ENCODE peak calls at places on chromosomes 1 and 21, in four cellular contexts. L, E, Q and V are unnamed samples.

GRCh38 chr1:216054593-216054992 is 368.7 kb downstream of the USH2A start:
- DNase-seq in L (no peak), E (peak; percentile 17), Q (no peak), V (no peak)

GRCh38 chr1:63635681-63636080 is 42.5 kb downstream of the PGM1 start:
- DNase-seq in L (no peak), E (no peak), Q (no peak), V (no peak)

GRCh38 chr1:166882893-166883292 is 6.8 kb upstream of the TADA1 start:
- DNase-seq in L (no peak), E (no peak), Q (no peak), V (no peak)

GRCh38 chr1:237220243-237220642 is 178.3 kb downstream of the RYR2 start:
- DNase-seq in L (no peak), E (no peak), Q (no peak), V (no peak)

GRCh38 chr1:33745942-33746341 is 117.9 kb upstream of the HMGB4 start:
- DNase-seq in L (no peak), E (no peak), Q (no peak), V (no peak)

GRCh38 chr1:212607924-212608208 is 695 bp upstream of the ATF3 start:
- DNase-seq in L (no peak), E (peak; percentile 61), Q (no peak), V (no peak)

GRCh38 chr1:23423415-23424170 is 955 bp downstream of the TCEA3 start:
- DNase-seq in L (no peak), E (no peak), Q (no peak), V (no peak)

GRCh38 chr1:18109058-18109755 is 1.6 kb downstream of the IGSF21 start:
- DNase-seq in L (no peak), E (no peak), Q (no peak), V (no peak)

GRCh38 chr1:175449306-175449705 is 256.7 kb upstream of the KIAA0040 start:
- DNase-seq in L (no peak), E (no peak), Q (no peak), V (no peak)

GRCh38 chr1:95352767-95353166 is 118.8 kb downstream of the RWDD3 start:
- DNase-seq in L (no peak), E (no peak), Q (no peak), V (no peak)

GRCh38 chr1:55353709-55354620 is 138.8 kb upstream of the USP24 start:
- DNase-seq in L (peak; percentile 23), E (no peak), Q (peak; percentile 83), V (no peak)

GRCh38 chr21:31514598-31514997 is 144.9 kb upstream of the SOD1 start:
- DNase-seq in L (no peak), E (no peak), Q (no peak), V (no peak)

GRCh38 chr1:156064615-156065014 is 3.7 kb downstream of the RAB25 start:
- DNase-seq in L (no peak), E (no peak), Q (no peak), V (no peak)

GRCh38 chr1:236636017-236636416 is 31.7 kb upstream of the HEATR1 start:
- DNase-seq in L (no peak), E (no peak), Q (no peak), V (no peak)

GRCh38 chr1:206633708-206634121 is 1.6 kb upstream of the DYRK3 start:
- DNase-seq in L (no peak), E (no peak), Q (peak; percentile 100), V (no peak)

GRCh38 chr1:248818505-248819374 is 7.0 kb downstream of the SH3BP5L start:
- DNase-seq in L (no peak), E (no peak), Q (no peak), V (no peak)

GRCh38 chr1:115112496-115113375 is 23.4 kb upstream of the TSPAN2 start:
- DNase-seq in L (no peak), E (no peak), Q (no peak), V (no peak)

GRCh38 chr1:29875557-29876028 is 639.3 kb downstream of the PTPRU start:
- DNase-seq in L (no peak), E (no peak), Q (peak; percentile 63), V (no peak)

GRCh38 chr1:223831755-223832636 is 13.8 kb downstream of the TP53BP2 start:
- DNase-seq in L (no peak), E (peak; percentile 19), Q (peak; percentile 82), V (no peak)

GRCh38 chr1:91527781-91528180 is 27.1 kb downstream of the CDC7 start:
- DNase-seq in L (no peak), E (no peak), Q (no peak), V (no peak)

GRCh38 chr1:91526496-91526895 is 25.8 kb downstream of the CDC7 start:
- DNase-seq in L (no peak), E (no peak), Q (no peak), V (no peak)

GRCh38 chr1:91533625-91534024 is 33.0 kb downstream of the CDC7 start:
- DNase-seq in L (no peak), E (no peak), Q (no peak), V (no peak)

GRCh38 chr1:91535441-91535840 is 34.8 kb downstream of the CDC7 start:
- DNase-seq in L (no peak), E (no peak), Q (no peak), V (no peak)

DNA sequence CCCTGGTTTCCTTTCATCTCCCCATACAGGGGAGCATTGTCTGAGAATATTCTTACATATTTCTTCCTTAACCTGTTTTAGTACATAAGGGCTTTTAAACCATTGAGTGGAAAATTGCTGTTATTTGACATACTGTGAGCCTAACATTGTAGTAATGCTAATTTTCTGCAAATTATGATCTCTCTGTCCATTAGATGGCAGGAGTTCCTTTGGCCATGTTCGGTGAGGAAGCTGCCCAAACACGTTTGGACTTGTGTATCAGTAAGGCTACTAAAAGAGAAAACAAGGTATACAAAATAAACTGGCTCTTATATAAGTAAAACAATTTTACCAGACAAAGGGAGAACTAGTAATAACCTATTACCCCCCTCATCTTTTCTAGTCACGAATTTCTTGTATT is 29.2 kb downstream of the CDC7 start:
- DNase-seq in L (no peak), E (no peak), Q (peak; percentile 77), V (no peak)
- TF ChIP-seq CTCF in L (peak; percentile 24), E (peak; percentile 27), Q (peak; percentile 47), V (no peak)

DNA sequence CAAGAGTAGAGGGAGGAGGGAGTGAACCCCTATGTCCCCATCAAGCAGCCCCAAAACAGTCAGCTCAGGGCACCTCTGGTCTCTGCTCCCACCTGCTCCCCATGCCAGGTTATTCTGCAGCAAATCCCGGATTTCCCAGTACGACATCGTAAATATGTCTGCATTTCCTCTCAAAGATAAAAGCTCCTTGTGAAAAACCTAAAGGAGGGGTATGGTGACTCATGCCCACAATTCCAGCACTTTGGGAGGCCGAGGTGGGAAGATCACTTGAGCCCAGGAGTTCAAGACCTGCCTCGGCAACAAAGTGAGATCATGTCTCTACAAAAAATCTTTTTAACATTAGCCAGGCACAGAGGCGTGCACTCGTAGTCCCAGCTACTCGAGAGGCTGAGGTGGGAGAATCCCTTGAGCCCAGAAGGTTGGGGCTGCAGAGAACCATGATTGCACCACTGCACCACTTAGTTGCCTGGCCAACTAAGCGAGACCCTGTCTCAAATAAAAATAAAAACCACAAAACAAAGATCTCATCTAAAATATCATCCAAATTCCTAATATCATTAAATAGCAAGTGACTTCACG is 7.1 kb downstream of the ACOT7 start:
- DNase-seq in L (no peak), E (no peak), Q (peak; percentile 74), V (no peak)
- TF ChIP-seq CTCF in L (no peak), E (no peak), Q (no peak), V (no peak)

GRCh38 chr1:153696741-153697140 is 18.3 kb downstream of the NPR1 start:
- DNase-seq in L (no peak), E (no peak), Q (no peak), V (no peak)

GRCh38 chr1:153697873-153698647 is 19.6 kb downstream of the NPR1 start:
- DNase-seq in L (peak; percentile 79), E (no peak), Q (no peak), V (no peak)

GRCh38 chr1:153697191-153697872 is 18.8 kb downstream of the NPR1 start:
- DNase-seq in L (peak; percentile 31), E (no peak), Q (peak; percentile 37), V (no peak)

GRCh38 chr1:153688736-153689328 is 10.3 kb downstream of the NPR1 start:
- DNase-seq in L (no peak), E (no peak), Q (no peak), V (no peak)

DNA sequence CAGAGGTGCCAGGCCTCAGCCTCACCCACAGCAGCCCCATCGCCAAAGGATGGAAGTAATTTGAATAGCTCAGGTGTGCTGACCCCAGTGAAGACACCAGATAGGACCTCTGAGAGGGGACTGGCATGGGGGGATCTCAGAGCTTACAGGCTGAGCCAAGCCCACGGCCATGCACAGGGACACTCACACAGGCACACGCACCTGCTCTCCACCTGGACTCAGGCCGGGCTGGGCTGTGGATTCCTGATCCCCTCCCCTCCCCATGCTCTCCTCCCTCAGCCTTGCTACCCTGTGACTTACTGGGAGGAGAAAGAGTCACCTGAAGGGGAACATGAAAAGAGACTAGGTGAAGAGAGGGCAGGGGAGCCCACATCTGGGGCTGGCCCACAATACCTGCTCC is 15.0 kb downstream of the NPR1 start:
- DNase-seq in L (no peak), E (no peak), Q (no peak), V (no peak)
- TF ChIP-seq CTCF in L (no peak), E (no peak), Q (no peak), V (no peak)

GRCh38 chr21:39181205-39181818 is 1.9 kb downstream of the PSMG1 start:
- DNase-seq in L (no peak), E (no peak), Q (no peak), V (no peak)

GRCh38 chr21:39182016-39182415 is 1.2 kb downstream of the PSMG1 start:
- DNase-seq in L (no peak), E (no peak), Q (no peak), V (no peak)

GRCh38 chr21:39182484-39183271 is 573 bp downstream of the PSMG1 start:
- DNase-seq in L (no peak), E (no peak), Q (no peak), V (peak; percentile 25)

GRCh38 chr21:39183272-39184049 is at the start of gene PSMG1:
- DNase-seq in L (peak; percentile 96), E (peak; percentile 97), Q (peak; percentile 82), V (peak; percentile 90)

DNA sequence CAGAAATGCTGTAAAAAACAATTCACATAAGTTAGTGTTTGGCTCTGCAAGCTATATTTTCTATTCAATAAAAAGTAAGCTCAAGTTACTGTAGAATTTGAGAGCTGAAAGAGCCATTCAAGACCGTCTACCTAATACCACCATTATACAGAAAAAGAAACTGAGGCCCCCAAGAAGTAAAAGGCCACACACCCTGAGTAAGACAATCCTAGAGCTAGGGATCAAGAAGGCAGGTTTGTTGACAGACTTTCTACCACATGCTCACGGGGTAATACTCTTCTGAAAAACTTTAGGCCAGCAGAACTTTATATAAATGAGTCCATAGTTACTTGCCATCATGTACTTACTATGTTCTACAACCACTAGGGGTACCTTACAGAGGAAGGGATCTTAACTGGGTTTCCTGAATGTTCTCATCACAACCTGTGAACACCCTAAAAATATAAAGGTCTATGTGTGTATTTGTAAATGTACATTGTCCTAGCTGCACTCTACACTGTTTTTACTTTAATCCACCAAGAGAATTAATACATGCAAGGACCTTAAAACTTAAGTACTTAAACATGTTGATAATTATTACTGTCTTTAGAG is 2.7 kb downstream of the PSMG1 start:
- DNase-seq in L (no peak), E (no peak), Q (peak; percentile 18), V (no peak)
- TF ChIP-seq CTCF in L (no peak), E (peak; percentile 25), Q (peak; percentile 28), V (no peak)